ENCODE peak calls at places on chromosomes 11 and 22, in four cellular contexts. M is A549, G is K562, O is HepG2. P is an unnamed sample.

GRCh38 chr22:47452184-47452583 is 689.7 kb downstream of the TBC1D22A start:
- DNase-seq in G (peak), M (peak), O (peak), P (no peak)

GRCh38 chr22:44523981-44524759 is 26.1 kb upstream of the RTL6 start:
- DNase-seq in M (no peak), G (no peak), O (no peak), P (no peak)

GRCh38 chr22:37492428-37493344 is 6.5 kb upstream of the MFNG start:
- DNase-seq in O (no peak), G (peak), M (peak), P (peak)

GRCh38 chr22:38032681-38033521 is 24.3 kb upstream of the PICK1 start:
- DNase-seq in M (peak), O (peak), G (no peak), P (no peak)

GRCh38 chr22:38075105-38075825 is 8.7 kb downstream of the SLC16A8 start:
- DNase-seq in O (no peak), G (peak), M (no peak), P (no peak)

GRCh38 chr11:44146931-44147330 is 51.5 kb downstream of the EXT2 start:
- DNase-seq in M (no peak), G (no peak), O (no peak), P (no peak)

GRCh38 chr11:78268516-78269410 is 80.0 kb downstream of the USP35 start:
- DNase-seq in O (no peak), G (no peak), M (no peak), P (no peak)

GRCh38 chr11:100942016-100942415 is 187.6 kb downstream of the PGR start:
- DNase-seq in G (no peak), O (no peak), M (no peak), P (no peak)

GRCh38 chr11:117356126-117356761 is 28.6 kb downstream of the CEP164 start:
- DNase-seq in G (no peak), M (peak), O (no peak), P (no peak)

GRCh38 chr22:39634530-39635399 is 64.2 kb downstream of the CACNA1I start:
- DNase-seq in O (peak), M (peak), G (peak), P (no peak)

DNA sequence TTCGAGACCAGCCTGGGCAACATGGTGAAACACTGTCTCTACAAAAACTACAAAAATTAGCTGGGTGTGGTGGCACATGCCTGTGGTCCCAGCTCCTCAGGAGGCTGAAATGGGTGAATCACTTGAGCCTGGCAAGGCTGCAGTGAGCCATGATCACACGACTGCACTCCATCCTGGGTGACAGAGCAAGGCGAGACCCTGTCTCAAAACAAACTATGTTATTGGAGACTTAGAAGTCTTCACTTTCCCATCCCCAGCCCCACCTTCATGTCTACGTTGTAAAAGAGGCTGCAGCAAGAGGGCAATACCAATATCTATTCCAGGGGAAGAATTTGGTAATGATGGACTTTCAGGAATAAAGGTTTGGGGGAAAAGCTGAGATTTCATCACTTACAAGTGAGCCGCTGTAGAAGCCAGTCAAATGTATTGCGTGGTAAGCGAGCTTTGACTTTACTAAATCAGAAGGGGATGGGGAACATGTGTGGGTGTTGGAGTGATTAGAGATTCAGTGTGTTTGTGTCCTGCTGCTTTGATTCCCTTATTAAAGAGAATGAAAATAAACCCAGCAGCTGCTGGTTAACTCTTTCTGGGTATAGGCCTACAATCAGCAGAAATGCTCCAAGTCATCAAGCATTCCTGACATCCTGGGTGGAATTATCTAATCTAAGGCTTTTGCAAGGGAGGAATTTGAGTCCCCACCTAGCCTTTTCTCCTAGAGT is 53.7 kb downstream of the UBASH3B start:
- DNase-seq in G (no peak), M (peak), O (no peak), P (no peak)
- TF ChIP-seq PHF8 in G (no peak), M (no peak), O (no peak), P (no peak)

GRCh38 chr11:72436667-72437066 is 2.3 kb upstream of the CLPB start:
- DNase-seq in M (no peak), G (no peak), O (no peak), P (no peak)

GRCh38 chr11:72443016-72443415 is 8.7 kb upstream of the CLPB start:
- DNase-seq in O (no peak), G (no peak), M (no peak), P (no peak)

GRCh38 chr11:72441647-72442267 is 7.4 kb upstream of the CLPB start:
- DNase-seq in O (no peak), G (no peak), M (no peak), P (no peak)

GRCh38 chr11:72433455-72434061 is 773 bp downstream of the CLPB start:
- DNase-seq in O (no peak), M (no peak), G (no peak), P (no peak)

DNA sequence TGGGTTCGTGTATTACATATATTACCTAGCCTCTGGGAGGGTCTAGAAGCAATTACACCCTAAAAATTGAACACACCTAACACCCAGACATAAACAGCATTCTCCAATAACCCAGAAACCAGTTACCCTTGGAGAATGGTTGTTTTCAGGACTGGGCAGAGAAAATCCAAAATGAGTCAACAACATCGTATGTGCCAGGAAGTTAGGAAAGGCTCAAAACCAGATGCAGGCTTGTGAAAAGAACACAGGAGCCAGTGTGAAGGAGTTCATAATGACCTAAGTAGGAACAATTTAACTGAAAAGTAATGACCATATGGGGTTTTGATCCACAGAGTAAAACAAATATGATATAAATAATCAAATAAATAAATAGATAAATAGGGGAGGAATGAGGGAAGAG is 5.1 kb upstream of the CLPB start:
- DNase-seq in O (no peak), M (no peak), G (no peak), P (no peak)
- TF ChIP-seq HDAC2 in O (no peak), M (no peak), G (no peak), P (no peak)

DNA sequence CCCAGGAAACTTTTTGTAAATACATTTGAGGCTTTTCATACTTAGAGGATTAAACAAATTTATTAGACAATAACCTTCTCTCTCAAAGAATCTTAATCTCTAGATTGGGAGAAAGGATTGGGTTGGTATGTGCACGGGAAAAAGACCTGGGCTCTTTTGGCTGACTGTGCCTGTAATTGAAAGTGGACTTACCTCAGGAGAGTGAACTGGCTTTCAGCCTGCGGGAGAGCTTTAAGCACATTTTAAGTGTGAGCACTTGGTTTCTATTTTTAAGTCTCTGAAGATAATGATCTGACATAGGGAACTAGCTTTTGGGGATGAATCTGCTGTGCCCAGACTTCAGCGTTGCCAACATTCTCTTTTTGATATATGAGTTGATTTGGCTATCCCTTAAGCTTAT is 35.8 kb downstream of the UVRAG start:
- DNase-seq in M (no peak), O (no peak), G (no peak), P (no peak)
- TF ChIP-seq PHF8 in M (no peak), O (no peak), G (no peak), P (no peak)

DNA sequence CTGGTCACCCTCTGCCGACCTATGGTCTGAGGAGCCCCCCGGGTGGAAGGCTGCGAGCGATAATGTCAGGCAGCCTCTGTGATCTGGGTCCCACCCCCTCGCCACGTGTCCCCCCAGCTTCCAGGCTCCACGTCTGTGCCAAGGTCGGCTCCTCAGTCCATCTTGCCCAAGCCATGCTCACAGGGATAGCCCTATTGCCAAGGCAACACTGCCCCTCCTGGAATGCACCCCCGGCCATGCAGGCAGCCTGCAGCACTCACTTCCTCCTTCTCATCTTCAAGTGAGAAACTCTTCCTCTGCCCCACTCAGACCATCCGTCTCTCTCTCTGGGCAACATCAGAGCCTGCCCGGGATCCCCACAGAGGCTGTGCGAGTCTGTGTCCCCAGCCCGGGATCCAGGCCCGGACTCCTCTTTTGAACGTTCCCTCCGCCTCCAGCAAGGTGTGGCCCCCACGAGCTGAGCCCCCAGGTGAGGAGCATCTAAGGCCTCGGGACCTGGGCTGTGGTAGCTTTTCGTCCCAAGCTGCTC is 852.4 kb downstream of the BRD1 start:
- DNase-seq in G (no peak), M (no peak), O (no peak), P (no peak)
- TF ChIP-seq HDAC2 in G (no peak), M (no peak), O (no peak), P (no peak)

P was measured in H1.